ENCODE peak calls at places on chromosomes 2 and 18, in nine cellular contexts. V, U, D, F, S, X, Y, N and A are unnamed samples.

GRCh38 chr2:67524236-67524635 is 127.1 kb downstream of the ETAA1 start:
- DNase-seq in V (no peak), U (no peak), D (no peak), F (no peak), S (no peak), X (no peak), Y (no peak), N (no peak), A (no peak)

GRCh38 chr2:218311543-218311884 is 19.2 kb upstream of the TMBIM1 start:
- DNase-seq in V (no peak), U (no peak), D (no peak), F (no peak), S (no peak), X (no peak), Y (no peak), N (no peak), A (no peak)

GRCh38 chr2:230961091-230961491 is 34.8 kb upstream of the SPATA3 start:
- DNase-seq in V (no peak), U (no peak), D (peak; percentile 94), F (no peak), S (no peak), X (no peak), Y (no peak), N (no peak), A (no peak)

GRCh38 chr18:40222736-40223135 is 1732.3 kb upstream of the PIK3C3 start:
- DNase-seq in V (no peak), U (no peak), D (peak; percentile 31), F (no peak), S (no peak), X (no peak), Y (no peak), N (no peak), A (no peak)

GRCh38 chr2:31980674-31981356 is 30.0 kb downstream of the MEMO1 start:
- DNase-seq in V (peak; percentile 52), U (peak; percentile 81), D (peak; percentile 53), F (no peak), S (no peak), X (no peak), Y (no peak), N (no peak), A (no peak)

GRCh38 chr2:171568085-171568484 is 45.8 kb downstream of the CYBRD1 start:
- DNase-seq in V (no peak), U (no peak), D (no peak), F (no peak), S (no peak), X (no peak), Y (no peak), N (no peak), A (no peak)

GRCh38 chr2:188272121-188272520 is 19.6 kb upstream of the GULP1 start:
- DNase-seq in V (no peak), U (no peak), D (no peak), F (no peak), S (no peak), X (no peak), Y (no peak), N (no peak), A (no peak)

GRCh38 chr2:187593098-187593497 is 38.9 kb upstream of the TFPI start:
- DNase-seq in V (no peak), U (no peak), D (no peak), F (no peak), S (no peak), X (no peak), Y (no peak), N (no peak), A (no peak)

GRCh38 chr2:211503856-211504255 is 947.5 kb downstream of the CPS1 start:
- DNase-seq in V (peak; percentile 0), U (peak; percentile 10), D (no peak), F (no peak), S (no peak), X (no peak), Y (no peak), N (no peak), A (no peak)

GRCh38 chr2:226524381-226524843 is 275.2 kb downstream of the IRS1 start:
- DNase-seq in V (no peak), U (no peak), D (peak; percentile 84), F (peak; percentile 16), S (no peak), X (no peak), Y (no peak), N (no peak), A (no peak)

GRCh38 chr2:241734208-241734466 is 293 bp upstream of the D2HGDH start:
- DNase-seq in V (no peak), U (peak; percentile 18), D (no peak), F (no peak), S (no peak), X (no peak), Y (no peak), N (no peak), A (no peak)

GRCh38 chr18:26386002-26386401 is 159.8 kb downstream of the TAF4B start:
- DNase-seq in V (no peak), U (no peak), D (peak; percentile 92), F (peak; percentile 40), S (no peak), X (peak; percentile 61), Y (no peak), N (no peak), A (no peak)

GRCh38 chr2:197075754-197076337 is 149.3 kb upstream of the PGAP1 start:
- DNase-seq in V (peak; percentile 24), U (peak; percentile 30), D (peak; percentile 24), F (no peak), S (no peak), X (no peak), Y (no peak), N (no peak), A (no peak)

GRCh38 chr2:204019572-204020501 is 83.3 kb downstream of the ICOS start:
- DNase-seq in V (no peak), U (peak; percentile 44), D (no peak), F (no peak), S (no peak), X (no peak), Y (no peak), N (no peak), A (no peak)

GRCh38 chr2:145484443-145485086 is 964.6 kb upstream of the ZEB2 start:
- DNase-seq in V (peak; percentile 37), U (no peak), D (peak; percentile 68), F (peak; percentile 79), S (no peak), X (no peak), Y (no peak), N (no peak), A (no peak)

GRCh38 chr2:45585267-45585861 is 25.7 kb downstream of the SRBD1 start:
- DNase-seq in V (peak; percentile 33), U (peak; percentile 50), D (peak; percentile 73), F (no peak), S (no peak), X (peak; percentile 20), Y (peak; percentile 18), N (no peak), A (no peak)

GRCh38 chr2:216596986-216597509 is 36.2 kb upstream of the IGFBP2 start:
- DNase-seq in V (no peak), U (no peak), D (peak; percentile 23), F (peak; percentile 10), S (no peak), X (no peak), Y (no peak), N (no peak), A (no peak)

DNA sequence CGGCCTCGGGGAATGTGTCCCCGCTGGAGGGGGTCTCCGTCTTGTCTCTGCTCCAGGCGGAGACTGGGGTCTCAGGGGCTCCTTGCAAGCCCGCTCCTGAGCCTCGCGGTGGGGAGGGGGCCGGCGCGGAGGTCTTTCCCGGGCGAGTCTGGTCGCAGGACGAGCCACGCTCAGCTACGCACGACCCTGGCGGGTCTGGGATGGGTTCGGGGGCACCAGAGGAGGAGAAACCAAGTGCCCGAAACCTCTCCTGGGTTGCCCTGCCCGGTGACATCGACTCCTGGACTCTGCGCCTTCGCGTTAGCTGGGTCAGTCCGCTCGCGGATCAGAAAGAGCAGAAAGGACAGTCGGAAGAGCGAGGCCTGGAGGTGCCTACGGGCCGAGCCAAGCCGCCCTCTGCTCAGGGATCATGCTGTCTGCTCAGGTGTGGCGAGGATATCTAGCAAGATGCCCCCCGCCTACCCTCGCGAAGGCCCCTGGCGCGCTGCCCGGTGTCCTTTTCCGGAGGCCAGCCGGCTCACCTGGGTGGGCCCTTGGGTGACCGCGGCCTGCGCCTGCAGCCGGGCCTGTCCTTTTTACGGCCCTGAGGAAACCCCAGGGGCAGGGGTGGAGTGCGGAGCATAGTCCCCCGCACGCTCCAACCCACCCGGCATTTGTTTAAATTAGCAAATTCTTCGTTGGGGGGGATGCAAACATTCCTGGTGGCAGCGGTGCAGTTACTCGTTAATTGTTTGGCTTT is 58.7 kb downstream of the SNORC start:
- DNase-seq in V (no peak), U (no peak), D (no peak), F (no peak), S (no peak), X (no peak), Y (no peak), N (no peak), A (no peak)
- H3K4me3 ChIP-seq in V (no peak overlapping the region), U (no peak overlapping the region), D (peak overlapping the region; percentile 36), F (no peak overlapping the region), S (no peak overlapping the region), X (peak overlapping the region; percentile 14), Y (no peak overlapping the region), N (peak overlapping the region; percentile 45), A (peak overlapping the region; percentile 35)

GRCh38 chr2:28631514-28632206 is 120.0 kb upstream of the PPP1CB start:
- DNase-seq in V (no peak), U (no peak), D (no peak), F (no peak), S (no peak), X (no peak), Y (no peak), N (no peak), A (no peak)
- H3K4me3 ChIP-seq in V (no peak overlapping the region), U (no peak overlapping the region), D (no peak overlapping the region), F (no peak overlapping the region), S (no peak overlapping the region), X (no peak overlapping the region), Y (no peak overlapping the region), N (no peak overlapping the region), A (no peak overlapping the region)

DNA sequence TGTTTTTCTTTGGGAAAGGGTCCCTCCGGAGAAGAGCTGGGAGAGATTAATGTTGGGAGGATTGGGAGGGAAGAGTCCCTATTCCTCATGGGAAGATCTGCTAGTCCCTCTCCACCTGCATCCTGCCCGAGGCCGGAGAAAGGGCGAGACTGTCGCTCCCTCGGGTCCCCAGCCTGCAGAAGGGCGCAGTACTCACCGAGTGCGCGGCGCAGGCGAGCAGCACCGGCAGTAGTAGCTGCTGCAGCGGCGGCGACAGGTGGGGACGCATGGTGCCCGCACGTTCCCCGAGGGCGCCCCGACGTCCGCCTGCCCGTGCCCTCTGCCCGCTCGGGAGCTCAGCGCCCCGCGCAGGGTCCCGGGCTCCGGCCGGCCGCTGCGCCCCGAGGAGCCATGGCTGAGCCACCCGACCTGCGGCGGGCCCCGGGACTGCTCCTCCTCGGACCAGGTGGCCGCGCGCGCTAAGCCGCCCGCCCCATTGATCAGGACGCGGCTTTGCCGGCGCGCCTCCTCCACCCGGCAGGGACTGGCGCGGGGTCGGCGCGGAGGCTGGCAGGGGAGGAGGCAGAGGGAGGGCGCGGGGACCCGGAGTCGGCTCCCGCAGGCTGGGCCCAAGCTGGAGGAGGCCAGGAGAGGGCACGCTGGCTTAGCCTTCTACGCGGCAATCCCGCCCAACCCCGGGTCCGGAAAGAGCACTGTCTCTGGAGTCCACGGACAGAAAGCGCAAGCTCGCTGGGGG is at the start of gene SCTR:
- DNase-seq in V (no peak), U (no peak), D (no peak), F (no peak), S (no peak), X (no peak), Y (peak; percentile 45), N (no peak), A (no peak)
- H3K4me3 ChIP-seq in V (no peak within 1 kb of the TSS), U (no peak within 1 kb of the TSS), D (peak within 1 kb of the TSS; percentile 29), F (no peak within 1 kb of the TSS), S (no peak within 1 kb of the TSS), X (peak within 1 kb of the TSS; percentile 25), Y (peak within 1 kb of the TSS; percentile 33), N (peak within 1 kb of the TSS; percentile 48), A (no peak within 1 kb of the TSS)

GRCh38 chr18:56650056-56650455 is 1.1 kb upstream of the WDR7 start:
- DNase-seq in V (peak; percentile 29), U (no peak), D (no peak), F (no peak), S (no peak), X (no peak), Y (no peak), N (no peak), A (no peak)
- H3K4me3 ChIP-seq in V (no peak overlapping the region), U (no peak overlapping the region), D (no peak overlapping the region), F (no peak overlapping the region), S (no peak overlapping the region), X (no peak overlapping the region), Y (no peak overlapping the region), N (no peak overlapping the region), A (no peak overlapping the region)